ENCODE peak calls at places on chromosome 13, in four cellular contexts. One of them, this sample, is unnamed.

GRCh38 chr13:44237276-44237767 is 136.3 kb upstream of the SERP2 start:
- DNase-seq in AG09309: peak
- DNase-seq in heart right ventricle: peak
- DNase-seq in fibroblast of pulmonary artery: peak
- DNase-seq in this sample: peak

GRCh38 chr13:93847162-93847561 is 620.6 kb downstream of the GPC6 start:
- DNase-seq in fibroblast of pulmonary artery: peak
- DNase-seq in heart right ventricle: no peak
- DNase-seq in AG09309: peak
- DNase-seq in this sample: peak

GRCh38 chr13:61253105-61253877 is 162.4 kb downstream of the PCDH20 start:
- DNase-seq in heart right ventricle: no peak
- DNase-seq in fibroblast of pulmonary artery: no peak
- DNase-seq in AG09309: no peak
- DNase-seq in this sample: no peak

GRCh38 chr13:52832268-52832667 is 16.2 kb downstream of the PCDH8 start:
- DNase-seq in AG09309: no peak
- DNase-seq in heart right ventricle: no peak
- DNase-seq in fibroblast of pulmonary artery: no peak
- DNase-seq in this sample: no peak

GRCh38 chr13:34019870-34020269 is 201.9 kb downstream of the RFC3 start:
- DNase-seq in heart right ventricle: no peak
- DNase-seq in AG09309: no peak
- DNase-seq in fibroblast of pulmonary artery: no peak
- DNase-seq in this sample: no peak

GRCh38 chr13:35468195-35468594 is 8.3 kb downstream of the MAB21L1 start:
- DNase-seq in AG09309: no peak
- DNase-seq in fibroblast of pulmonary artery: peak
- DNase-seq in heart right ventricle: no peak
- DNase-seq in this sample: no peak

GRCh38 chr13:97274782-97275252 is 52.7 kb downstream of the MBNL2 start:
- DNase-seq in AG09309: no peak
- DNase-seq in heart right ventricle: no peak
- DNase-seq in fibroblast of pulmonary artery: peak
- DNase-seq in this sample: peak

GRCh38 chr13:98658131-98658530 is 81.2 kb upstream of the STK24 start:
- DNase-seq in fibroblast of pulmonary artery: peak
- DNase-seq in heart right ventricle: no peak
- DNase-seq in AG09309: no peak
- DNase-seq in this sample: peak

GRCh38 chr13:42760949-42761348 is 20.4 kb upstream of the FAM216B start:
- DNase-seq in fibroblast of pulmonary artery: peak
- DNase-seq in heart right ventricle: no peak
- DNase-seq in AG09309: no peak
- DNase-seq in this sample: peak
- TF ChIP-seq CTCF in fibroblast of pulmonary artery: no peak
- TF ChIP-seq CTCF in heart right ventricle: no peak
- TF ChIP-seq CTCF in AG09309: no peak
- TF ChIP-seq CTCF in this sample: no peak

DNA sequence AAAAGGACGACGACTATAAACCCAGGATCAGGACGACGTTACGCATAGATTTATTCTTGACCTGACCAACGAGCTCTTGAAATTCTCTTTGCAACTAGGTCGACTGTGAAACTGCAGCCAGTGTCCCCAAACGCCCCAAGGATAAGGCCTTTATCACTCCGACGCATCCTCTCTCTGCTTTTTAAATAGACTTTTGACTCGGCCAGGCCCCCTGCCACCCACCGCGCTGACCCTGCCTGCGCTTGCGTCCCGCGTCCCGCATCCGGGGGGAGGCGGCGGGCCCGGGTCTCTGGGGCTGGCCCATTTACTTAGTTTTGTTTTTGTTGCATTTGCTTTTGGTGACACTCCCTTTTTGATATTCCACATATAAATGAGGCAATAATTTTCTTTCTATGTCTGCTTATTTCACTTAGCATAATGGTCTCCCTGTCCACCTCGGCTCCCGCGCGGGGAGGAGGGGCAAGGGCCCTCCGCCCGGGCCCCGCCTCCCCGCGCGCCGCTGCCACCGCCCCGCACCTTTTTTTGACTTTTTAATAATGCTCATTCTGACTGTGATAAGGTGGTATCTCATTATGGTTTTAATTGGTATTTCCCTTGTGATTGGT is 17.5 kb downstream of the RB1 start:
- DNase-seq in fibroblast of pulmonary artery: no peak
- DNase-seq in AG09309: no peak
- DNase-seq in heart right ventricle: no peak
- DNase-seq in this sample: no peak
- H3K4me3 ChIP-seq in fibroblast of pulmonary artery: peak
- H3K4me3 ChIP-seq in AG09309: peak
- H3K4me3 ChIP-seq in heart right ventricle: peak
- H3K4me3 ChIP-seq in this sample: peak

DNA sequence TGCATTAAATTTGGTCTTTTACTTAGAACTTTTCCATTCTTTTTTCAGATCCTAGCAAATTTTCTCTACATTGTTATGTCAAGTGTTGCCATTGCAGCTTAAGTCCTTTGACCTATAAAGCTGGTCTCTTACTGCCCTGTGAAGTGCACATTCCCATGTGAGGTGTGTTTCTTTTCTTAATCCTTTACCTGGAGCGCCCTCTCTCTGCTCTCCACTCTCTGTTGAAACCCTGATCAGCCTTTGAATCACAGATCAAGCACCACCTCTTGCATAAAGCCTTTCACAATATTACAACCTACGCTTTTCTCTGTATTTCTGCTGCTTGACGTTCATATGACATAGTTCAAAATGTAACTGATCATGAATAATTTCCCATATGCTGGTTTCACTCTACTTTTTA is 84.8 kb downstream of the PCDH17 start:
- DNase-seq in heart right ventricle: no peak
- DNase-seq in fibroblast of pulmonary artery: no peak
- DNase-seq in AG09309: no peak
- DNase-seq in this sample: no peak
- TF ChIP-seq CTCF in heart right ventricle: no peak
- TF ChIP-seq CTCF in fibroblast of pulmonary artery: no peak
- TF ChIP-seq CTCF in AG09309: no peak
- TF ChIP-seq CTCF in this sample: no peak

GRCh38 chr13:27034678-27035111 is 136.9 kb downstream of the USP12 start:
- DNase-seq in AG09309: no peak
- DNase-seq in fibroblast of pulmonary artery: no peak
- DNase-seq in heart right ventricle: no peak
- DNase-seq in this sample: no peak
- H3K4me3 ChIP-seq in AG09309: no peak
- H3K4me3 ChIP-seq in fibroblast of pulmonary artery: no peak
- H3K4me3 ChIP-seq in heart right ventricle: peak
- H3K4me3 ChIP-seq in this sample: no peak

DNA sequence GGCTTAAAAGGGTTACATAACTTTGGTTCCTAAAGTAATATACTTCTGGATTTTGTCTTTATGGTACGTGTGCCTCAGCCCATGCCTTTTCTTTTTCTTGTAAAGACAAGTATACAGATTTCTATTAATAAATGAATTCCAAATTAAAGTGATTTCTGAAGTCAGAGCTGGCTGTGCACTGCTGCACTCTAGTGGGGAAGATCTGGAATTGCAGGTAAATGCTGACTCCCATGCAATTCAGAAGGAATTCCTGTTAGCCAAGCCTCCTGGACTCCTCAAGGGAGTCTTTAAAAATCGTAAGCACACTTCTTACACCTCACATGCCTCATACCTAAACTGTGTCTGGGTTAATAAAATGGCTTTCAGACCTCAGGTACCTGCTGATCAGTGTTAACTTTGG is 118.4 kb upstream of the SLC7A1 start:
- DNase-seq in fibroblast of pulmonary artery: peak
- DNase-seq in AG09309: no peak
- DNase-seq in heart right ventricle: no peak
- DNase-seq in this sample: no peak
- TF ChIP-seq CTCF in fibroblast of pulmonary artery: peak
- TF ChIP-seq CTCF in AG09309: peak
- TF ChIP-seq CTCF in heart right ventricle: peak
- TF ChIP-seq CTCF in this sample: peak

GRCh38 chr13:32033744-32034143 is 2.2 kb downstream of the FRY start:
- DNase-seq in heart right ventricle: no peak
- DNase-seq in AG09309: no peak
- DNase-seq in fibroblast of pulmonary artery: no peak
- DNase-seq in this sample: peak
- H3K4me3 ChIP-seq in heart right ventricle: no peak
- H3K4me3 ChIP-seq in AG09309: peak
- H3K4me3 ChIP-seq in fibroblast of pulmonary artery: no peak
- H3K4me3 ChIP-seq in this sample: peak

GRCh38 chr13:113245858-113246791 is 36.7 kb downstream of the CUL4A start:
- DNase-seq in heart right ventricle: no peak
- DNase-seq in fibroblast of pulmonary artery: peak
- DNase-seq in AG09309: no peak
- DNase-seq in this sample: no peak
- TF ChIP-seq CTCF in heart right ventricle: no peak
- TF ChIP-seq CTCF in fibroblast of pulmonary artery: peak
- TF ChIP-seq CTCF in AG09309: peak
- TF ChIP-seq CTCF in this sample: peak

DNA sequence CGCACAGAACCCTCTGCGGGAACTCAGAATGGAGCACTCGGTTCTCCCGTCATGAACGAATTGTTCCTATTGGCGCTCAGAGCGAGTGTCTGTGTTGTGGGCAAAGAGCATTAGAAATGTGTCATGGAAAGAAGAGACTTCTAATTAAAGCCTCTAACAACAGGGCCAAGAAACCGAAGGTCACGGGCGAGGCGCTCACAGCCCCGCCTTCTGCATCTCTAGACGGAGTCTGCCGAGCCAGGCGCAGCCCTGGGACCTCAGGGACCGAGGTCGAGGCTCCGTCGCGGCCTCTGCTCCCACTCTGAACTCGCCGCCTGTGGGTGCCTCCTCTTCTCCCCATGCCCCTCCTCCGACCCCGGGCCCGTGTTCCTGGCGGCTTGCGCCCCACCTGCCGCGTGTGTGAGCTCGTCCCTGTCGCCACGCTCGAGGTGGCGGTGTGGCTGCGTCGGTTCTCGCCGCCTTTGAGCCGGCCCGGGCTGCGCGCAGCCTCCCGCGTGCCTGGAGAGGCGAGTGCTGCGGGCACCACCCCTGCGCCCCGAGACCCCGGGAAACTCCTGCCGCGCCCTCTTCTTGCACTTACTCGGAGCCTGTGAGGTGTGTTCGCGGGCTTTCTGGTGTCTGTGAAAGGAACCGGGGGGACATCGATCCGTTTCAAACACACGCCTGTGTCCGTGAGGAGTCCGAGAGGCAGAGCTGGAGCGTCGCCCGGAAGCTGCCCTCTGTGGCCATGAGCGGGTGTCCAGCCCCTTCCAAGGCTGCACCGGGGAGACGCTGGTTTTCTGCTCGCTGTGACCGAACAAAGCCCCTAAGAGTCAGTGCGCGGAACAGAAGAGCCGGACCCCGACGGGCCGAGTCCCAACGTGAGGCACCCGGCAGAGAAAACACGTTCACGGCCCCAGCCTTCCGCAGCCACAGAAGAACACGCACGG is 45.4 kb upstream of the SPACA7 start:
- DNase-seq in AG09309: no peak
- DNase-seq in fibroblast of pulmonary artery: no peak
- DNase-seq in heart right ventricle: no peak
- DNase-seq in this sample: no peak
- H3K4me3 ChIP-seq in AG09309: no peak
- H3K4me3 ChIP-seq in fibroblast of pulmonary artery: no peak
- H3K4me3 ChIP-seq in heart right ventricle: no peak
- H3K4me3 ChIP-seq in this sample: no peak

This sample was measured in fibroblast of villous mesenchyme.